ENCODE peak calls at places on chromosomes 3 and 15, in eight cellular contexts. L, Q, R, V, G, I, O and P are unnamed samples.

GRCh38 chr3:135678386-135678785 is 287.1 kb upstream of the PPP2R3A start:
- DNase-seq in I (no peak), O (no peak), G (no peak), V (no peak), Q (no peak), R (no peak), L (no peak), P (no peak)

GRCh38 chr3:100789582-100789981 is 80.3 kb downstream of the TFG start:
- DNase-seq in L (no peak), O (no peak), G (no peak), I (no peak), R (no peak), Q (peak; percentile 36), V (no peak), P (no peak)

GRCh38 chr3:71958533-71958932 is 173.6 kb upstream of the PROK2 start:
- DNase-seq in O (no peak), V (no peak), L (no peak), R (no peak), G (no peak), I (no peak), Q (no peak), P (no peak)

GRCh38 chr3:72768976-72769375 is 79.3 kb downstream of the SHQ1 start:
- DNase-seq in L (no peak), G (no peak), V (no peak), I (no peak), R (no peak), Q (no peak), O (no peak), P (no peak)

GRCh38 chr15:74134387-74135027 is 4.1 kb downstream of the ISLR2 start:
- DNase-seq in I (peak; percentile 9), G (no peak), L (peak; percentile 53), V (no peak), O (peak; percentile 73), Q (no peak), R (no peak), P (peak; percentile 34)

GRCh38 chr3:133408961-133409360 is 9.1 kb downstream of the BFSP2 start:
- DNase-seq in Q (no peak), G (peak; percentile 68), R (no peak), L (no peak), O (no peak), V (no peak), I (no peak), P (no peak)

GRCh38 chr15:34158355-34158754 is 51.5 kb downstream of the KATNBL1 start:
- DNase-seq in G (no peak), Q (no peak), I (no peak), O (no peak), V (no peak), L (no peak), R (no peak), P (no peak)

GRCh38 chr3:185153170-185153733 is 392 bp upstream of the C3orf70 start:
- DNase-seq in Q (no peak), G (no peak), R (no peak), V (no peak), L (no peak), O (no peak), I (peak; percentile 20), P (peak; percentile 16)

GRCh38 chr3:50257990-50258389 is 11.0 kb upstream of the SEMA3B start:
- DNase-seq in G (no peak), I (no peak), Q (no peak), R (no peak), L (no peak), O (no peak), V (no peak), P (no peak)

GRCh38 chr3:2657408-2657807 is 452.8 kb downstream of the IL5RA start:
- DNase-seq in R (no peak), L (no peak), Q (no peak), I (no peak), O (no peak), G (no peak), V (no peak), P (no peak)

GRCh38 chr3:38630591-38630990 is 18.9 kb downstream of the SCN5A start:
- DNase-seq in V (no peak), O (no peak), I (no peak), R (no peak), G (no peak), Q (no peak), L (no peak), P (no peak)

GRCh38 chr3:133568294-133569014 is 5.0 kb upstream of the CDV3 start:
- DNase-seq in Q (peak; percentile 93), G (peak; percentile 66), I (no peak), V (no peak), O (no peak), L (no peak), R (no peak), P (no peak)

GRCh38 chr15:40923551-40923950 is 5.6 kb upstream of the DLL4 start:
- DNase-seq in O (no peak), V (no peak), R (no peak), L (no peak), Q (no peak), I (no peak), G (no peak), P (no peak)

GRCh38 chr15:41904487-41905359 is 10.9 kb upstream of the SPTBN5 start:
- DNase-seq in L (peak; percentile 67), O (peak; percentile 78), V (peak; percentile 73), R (no peak), I (peak; percentile 70), G (peak; percentile 78), Q (peak; percentile 79), P (no peak)

GRCh38 chr3:13891492-13892073 is 11.7 kb upstream of the WNT7A start:
- DNase-seq in L (no peak), O (no peak), R (no peak), Q (no peak), V (no peak), G (no peak), I (no peak), P (no peak)

GRCh38 chr3:111712294-111713180 is 117.4 kb upstream of the ZBED2 start:
- DNase-seq in R (no peak), L (no peak), V (peak; percentile 16), I (peak; percentile 64), Q (no peak), O (peak; percentile 72), G (no peak), P (no peak)

GRCh38 chr3:195260286-195260905 is 10.6 kb downstream of the XXYLT1 start:
- DNase-seq in V (no peak), G (peak; percentile 16), I (peak; percentile 45), R (no peak), O (no peak), Q (peak; percentile 43), L (no peak), P (no peak)

GRCh38 chr3:183033746-183034145 is 53.4 kb upstream of the DCUN1D1 start:
- DNase-seq in I (no peak), O (no peak), V (no peak), L (no peak), G (peak; percentile 61), R (no peak), Q (no peak), P (no peak)

GRCh38 chr3:12868039-12869024 is 27.0 kb upstream of the RPL32 start:
- DNase-seq in Q (peak; percentile 93), L (peak; percentile 85), V (peak; percentile 54), O (peak; percentile 92), I (peak; percentile 87), G (peak; percentile 96), R (peak; percentile 64), P (peak; percentile 90)

GRCh38 chr3:103089758-103090157 is 654.9 kb downstream of the ZPLD1 start:
- DNase-seq in G (no peak), L (no peak), I (no peak), O (no peak), Q (no peak), V (no peak), R (no peak), P (no peak)

GRCh38 chr3:170560717-170561382 is 25.0 kb downstream of the SLC7A14 start:
- DNase-seq in I (no peak), Q (peak; percentile 20), L (no peak), R (no peak), V (no peak), O (no peak), G (no peak), P (no peak)

DNA sequence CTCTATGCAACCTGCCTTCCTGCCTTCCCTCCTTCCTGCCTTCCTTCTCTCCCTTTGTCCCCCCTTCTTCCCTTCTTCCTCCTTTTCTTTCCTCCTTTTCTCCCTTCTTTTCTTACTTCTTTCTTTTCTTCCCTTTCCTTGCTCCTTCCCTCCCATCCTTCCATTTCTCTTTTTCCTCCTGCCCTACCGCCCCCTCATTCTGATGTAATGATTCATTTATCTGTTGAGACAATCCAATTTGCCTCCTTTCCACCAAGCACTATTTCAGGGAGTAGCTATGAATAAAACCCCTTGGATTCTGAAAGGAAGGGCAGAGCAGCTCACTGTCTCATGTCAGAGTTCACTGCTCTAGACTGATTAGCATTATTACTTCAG is 462.5 kb downstream of the PDCD6IP start:
- DNase-seq in O (no peak), R (no peak), L (no peak), I (no peak), G (peak; percentile 36), V (no peak), Q (no peak), P (no peak)
- H3K4me3 ChIP-seq in O (no peak overlapping the region), R (no peak overlapping the region), L (no peak overlapping the region), I (no peak overlapping the region), G (peak overlapping the region; percentile 39), V (no peak overlapping the region), Q (no peak overlapping the region), P (no peak overlapping the region)

GRCh38 chr15:66067687-66068086 is 185.9 kb downstream of the MEGF11 start:
- DNase-seq in Q (no peak), R (no peak), G (no peak), O (peak; percentile 18), V (no peak), L (no peak), I (no peak), P (no peak)
- H3K27me3 ChIP-seq in Q (no peaks in the 10 kb centered on the region), R (peaks cover 4% of the 10 kb centered on the region), G (peaks cover 13% of the 10 kb centered on the region), O (no peaks in the 10 kb centered on the region), V (no peaks in the 10 kb centered on the region), L (no peaks in the 10 kb centered on the region), I (no peaks in the 10 kb centered on the region), P (no peaks in the 10 kb centered on the region)

DNA sequence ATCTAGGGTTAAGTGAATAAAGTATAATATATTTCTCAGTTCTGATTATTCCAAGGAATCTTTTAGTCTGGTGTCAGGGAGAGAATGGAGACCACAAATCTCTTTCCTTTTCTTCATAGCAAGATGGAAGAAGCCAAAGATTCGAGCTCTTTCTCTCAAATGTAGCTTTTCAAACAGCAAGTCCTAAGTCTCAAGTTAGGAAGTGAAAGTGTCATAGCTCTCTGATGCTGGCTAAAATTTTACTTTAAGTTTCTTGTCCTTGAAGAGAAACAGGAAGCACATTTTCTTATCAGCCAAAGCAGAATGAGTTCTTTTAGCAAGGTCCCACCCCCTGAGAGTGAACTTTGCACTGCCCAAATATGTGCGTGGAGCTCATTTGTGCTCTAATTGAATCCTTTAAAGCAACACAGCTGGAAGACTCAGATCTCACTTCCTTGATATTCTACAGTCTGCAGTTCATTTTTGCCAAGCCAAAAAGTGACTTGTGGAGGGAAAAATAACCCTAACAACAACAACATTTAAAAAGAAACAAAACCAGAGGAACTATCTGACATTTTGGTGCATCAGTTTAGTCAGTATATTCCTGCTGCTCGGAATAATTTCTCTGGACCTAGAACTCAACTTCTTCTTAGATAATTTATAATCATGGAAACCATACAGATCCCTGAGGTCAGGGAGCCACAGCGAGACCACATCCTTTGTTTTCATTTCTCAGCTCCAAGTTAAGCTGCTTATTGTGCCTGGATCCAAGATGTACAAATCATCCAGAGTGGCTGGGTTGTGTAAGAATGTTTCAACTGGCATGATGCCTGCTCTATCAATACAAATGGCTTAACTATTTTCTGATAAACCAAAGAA is 238.7 kb upstream of the P2RY1 start:
- DNase-seq in V (peak; percentile 4), O (peak; percentile 72), I (peak; percentile 79), G (peak; percentile 75), R (no peak), Q (no peak), L (peak; percentile 42), P (peak; percentile 64)
- H3K4me3 ChIP-seq in V (no peak overlapping the region), O (no peak overlapping the region), I (no peak overlapping the region), G (peak overlapping the region; percentile 78), R (peak overlapping the region; percentile 14), Q (no peak overlapping the region), L (no peak overlapping the region), P (no peak overlapping the region)

GRCh38 chr15:67839358-67839928 is 402 bp downstream of the RNU6-1 start:
- DNase-seq in G (peak; percentile 54), R (no peak), Q (peak; percentile 51), I (peak; percentile 51), V (no peak), O (peak; percentile 60), L (no peak), P (no peak)
- H3K27me3 ChIP-seq in G (peaks cover 20% of the 10 kb centered on the region), R (no peaks in the 10 kb centered on the region), Q (peaks cover 16% of the 10 kb centered on the region), I (no peaks in the 10 kb centered on the region), V (peaks cover 2% of the 10 kb centered on the region), O (peaks cover 15% of the 10 kb centered on the region), L (no peaks in the 10 kb centered on the region), P (peaks cover 11% of the 10 kb centered on the region)